ENCODE peak calls at places on chromosomes 2 and 18, in ten cellular contexts. E is astrocyte of the spinal cord; S is kidney glomerular epithelial cell; K is WTC11; M is neural crest cell; C is effector CD4-positive, alpha-beta T cell; O is NCI-H526 treated with DMSO at 0.1 percent for 48 hours; X is T-helper 2 cell treated with Interferon-gamma antibody and Interleukin-4, amounts not matched to agents 5 μg/mL and 100 μg/mL, for 36 hours; F is pancreas; G is NCI-H1092 treated with DMSO at 0.1 percent for 48 hours. B is an unnamed sample.

GRCh38 chr2:70514612-70515055 is 39.0 kb downstream of the TGFA start:
- DNase-seq in E (no peak), S (no peak), K (no peak), M (no peak), C (no peak), O (peak), X (no peak), F (peak), G (peak), B (no peak)

GRCh38 chr2:173001664-173002604 is 73.7 kb upstream of the MAP3K20 start:
- DNase-seq in E (no peak), S (no peak), K (no peak), M (no peak), C (no peak), O (no peak), X (no peak), F (no peak), G (no peak), B (no peak)

GRCh38 chr2:123500346-123500745 is 524.7 kb upstream of the CNTNAP5 start:
- DNase-seq in E (peak), S (no peak), K (no peak), M (no peak), C (no peak), O (no peak), X (no peak), F (no peak), G (no peak), B (no peak)

GRCh38 chr18:11660691-11661090 is 28.4 kb upstream of the GNAL start:
- DNase-seq in E (no peak), S (no peak), K (no peak), M (no peak), C (no peak), O (no peak), X (no peak), F (no peak), G (no peak), B (no peak)

GRCh38 chr2:28429636-28430376 is 37.1 kb downstream of the FOSL2 start:
- DNase-seq in E (no peak), S (no peak), K (no peak), M (no peak), C (no peak), O (no peak), X (no peak), F (no peak), G (no peak), B (no peak)

GRCh38 chr18:23540867-23541266 is 37.6 kb downstream of the RMC1 start:
- DNase-seq in E (no peak), S (no peak), K (no peak), M (no peak), C (no peak), O (no peak), X (peak), F (no peak), G (no peak), B (peak)

GRCh38 chr2:226131299-226131784 is 668.3 kb downstream of the IRS1 start:
- DNase-seq in E (no peak), S (no peak), K (no peak), M (no peak), C (no peak), O (no peak), X (no peak), F (peak), G (no peak), B (no peak)

GRCh38 chr2:24888177-24888576 is 31.9 kb downstream of the ADCY3 start:
- DNase-seq in E (no peak), S (no peak), K (no peak), M (no peak), C (no peak), O (no peak), X (no peak), F (no peak), G (no peak), B (no peak)

GRCh38 chr18:62678847-62679535 is 36.4 kb upstream of the PHLPP1 start:
- DNase-seq in E (no peak), S (no peak), K (peak), M (no peak), C (no peak), O (no peak), X (no peak), F (no peak), G (peak), B (no peak)

GRCh38 chr2:237452846-237453245 is 34.2 kb upstream of the MLPH start:
- DNase-seq in E (no peak), S (no peak), K (no peak), M (no peak), C (no peak), O (no peak), X (no peak), F (no peak), G (no peak), B (no peak)

GRCh38 chr18:51017140-51017874 is 12.7 kb upstream of the SMAD4 start:
- DNase-seq in E (peak), S (no peak), K (peak), M (no peak), C (no peak), O (no peak), X (no peak), F (no peak), G (no peak), B (no peak)

GRCh38 chr2:235557903-235558302 is 64.1 kb downstream of the AGAP1 start:
- DNase-seq in E (no peak), S (no peak), K (no peak), M (no peak), C (no peak), O (no peak), X (no peak), F (no peak), G (no peak), B (no peak)

GRCh38 chr2:239762742-239763269 is 262.3 kb downstream of the NDUFA10 start:
- DNase-seq in E (no peak), S (no peak), K (no peak), M (no peak), C (no peak), O (no peak), X (no peak), F (no peak), G (no peak), B (no peak)

GRCh38 chr18:42298744-42299685 is 344.0 kb downstream of the PIK3C3 start:
- DNase-seq in E (peak), S (peak), K (peak), M (peak), C (peak), O (peak), X (peak), F (peak), G (peak), B (peak)

GRCh38 chr2:174577967-174578589 is 19.5 kb downstream of the WIPF1 start:
- DNase-seq in E (peak), S (peak), K (no peak), M (no peak), C (peak), O (no peak), X (no peak), F (no peak), G (no peak), B (peak)

GRCh38 chr2:88933980-88934379 is 242.5 kb downstream of the RPIA start:
- DNase-seq in E (no peak), S (peak), K (no peak), M (no peak), C (no peak), O (no peak), X (no peak), F (no peak), G (no peak), B (peak)